ENCODE peak calls at places on chromosomes 7 and 10, in six cellular contexts. E is SW480; Q is NCI-H1436; C is activated effector memory CD4-positive, alpha-beta T cell treated with anti-CD3 and anti-CD28 coated beads, Interleukin-2, amount 50 U/mL, for 16 hours; X is NCI-H226; S is fibroblast of lung. U is an unnamed sample.

GRCh38 chr7:57211428-57212100 is 79.3 kb upstream of the ZNF479 start:
- DNase-seq in E (no peak), Q (no peak), C (no peak), X (no peak), S (no peak), U (no peak)

GRCh38 chr10:29691564-29692064 is 56.8 kb upstream of the SVIL start:
- DNase-seq in E (no peak), Q (no peak), C (no peak), X (peak; percentile 68), S (no peak), U (no peak)

GRCh38 chr10:37390901-37391300 is 265.5 kb downstream of the ANKRD30A start:
- DNase-seq in E (no peak), Q (no peak), C (no peak), X (no peak), S (no peak), U (no peak)

GRCh38 chr7:45924283-45924682 is 3.2 kb upstream of the IGFBP3 start:
- DNase-seq in E (peak; percentile 79), Q (no peak), C (no peak), X (peak; percentile 73), S (peak; percentile 61), U (no peak)

GRCh38 chr7:158450476-158451124 is 137.0 kb downstream of the PTPRN2 start:
- DNase-seq in E (no peak), Q (peak; percentile 30), C (no peak), X (no peak), S (no peak), U (no peak)

GRCh38 chr7:149825567-149826343 is 12.4 kb upstream of the ZNF862 start:
- DNase-seq in E (no peak), Q (no peak), C (no peak), X (no peak), S (no peak), U (no peak)

GRCh38 chr7:133695976-133696531 is 431.1 kb upstream of the LRGUK start:
- DNase-seq in E (no peak), Q (no peak), C (no peak), X (no peak), S (no peak), U (no peak)

GRCh38 chr7:81624021-81624630 is 145.7 kb downstream of the HGF start:
- DNase-seq in E (peak; percentile 20), Q (no peak), C (no peak), X (no peak), S (no peak), U (no peak)

GRCh38 chr10:30437039-30437781 is 3.2 kb downstream of the MAP3K8 start:
- DNase-seq in E (no peak), Q (no peak), C (peak; percentile 72), X (peak; percentile 43), S (peak; percentile 69), U (no peak)

GRCh38 chr7:155752756-155753445 is 59.4 kb downstream of the SHH start:
- DNase-seq in E (no peak), Q (no peak), C (no peak), X (no peak), S (no peak), U (no peak)

GRCh38 chr10:79923669-79924068 is 25.2 kb downstream of the SFTPD start:
- DNase-seq in E (no peak), Q (no peak), C (no peak), X (no peak), S (no peak), U (no peak)

GRCh38 chr10:132308588-132309451 is 1.1 kb upstream of the STK32C start:
- DNase-seq in E (no peak), Q (no peak), C (peak; percentile 62), X (no peak), S (no peak), U (no peak)

GRCh38 chr7:75718390-75719031 is 20.2 kb downstream of the HIP1 start:
- DNase-seq in E (no peak), Q (no peak), C (peak; percentile 34), X (no peak), S (no peak), U (no peak)

GRCh38 chr7:110186334-110186733 is 904.6 kb upstream of the LRRN3 start:
- DNase-seq in E (no peak), Q (no peak), C (no peak), X (no peak), S (peak; percentile 22), U (no peak)

GRCh38 chr10:20466731-20467130 is 430.4 kb downstream of the NEBL start:
- DNase-seq in E (no peak), Q (no peak), C (no peak), X (peak; percentile 82), S (peak; percentile 67), U (no peak)

GRCh38 chr7:51467384-51468017 is 150.9 kb upstream of the COBL start:
- DNase-seq in E (no peak), Q (no peak), C (no peak), X (no peak), S (no peak), U (no peak)

GRCh38 chr10:83545901-83546391 is 593.4 kb upstream of the GHITM start:
- DNase-seq in E (no peak), Q (no peak), C (no peak), X (no peak), S (no peak), U (no peak)

GRCh38 chr10:59006511-59007306 is 169.7 kb upstream of the PHYHIPL start:
- DNase-seq in E (no peak), Q (no peak), C (no peak), X (peak; percentile 19), S (peak; percentile 87), U (peak; percentile 40)

GRCh38 chr7:128257458-128257857 is 16.4 kb downstream of the LEP start:
- DNase-seq in E (no peak), Q (no peak), C (peak; percentile 39), X (no peak), S (no peak), U (no peak)

GRCh38 chr10:88194961-88195367 is 331.5 kb downstream of the PTEN start:
- DNase-seq in E (no peak), Q (no peak), C (no peak), X (no peak), S (no peak), U (no peak)

GRCh38 chr7:134315679-134316538 is 821 bp downstream of the SLC35B4 start:
- DNase-seq in E (peak; percentile 21), Q (no peak), C (no peak), X (no peak), S (peak; percentile 31), U (no peak)

GRCh38 chr10:129877773-129878371 is 86.2 kb downstream of the EBF3 start:
- DNase-seq in E (no peak), Q (peak; percentile 54), C (peak; percentile 69), X (no peak), S (no peak), U (no peak)

GRCh38 chr7:25028370-25028971 is 48.5 kb upstream of the OSBPL3 start:
- DNase-seq in E (peak; percentile 96), Q (peak; percentile 73), C (peak; percentile 64), X (peak; percentile 100), S (peak; percentile 88), U (no peak)

GRCh38 chr7:7761974-7762769 is 43.8 kb upstream of the RPA3 start:
- DNase-seq in E (peak; percentile 16), Q (no peak), C (no peak), X (peak; percentile 39), S (peak; percentile 59), U (peak; percentile 20)

GRCh38 chr10:51389415-51390342 is 309.7 kb downstream of the CSTF2T start:
- DNase-seq in E (peak; percentile 9), Q (no peak), C (peak; percentile 70), X (peak; percentile 97), S (peak; percentile 99), U (no peak)

GRCh38 chr7:105136221-105136620 is 122.2 kb downstream of the KMT2E start:
- DNase-seq in E (peak; percentile 67), Q (no peak), C (no peak), X (no peak), S (no peak), U (no peak)

GRCh38 chr10:13673165-13673564 is 86.4 kb downstream of the PRPF18 start:
- DNase-seq in E (no peak), Q (no peak), C (no peak), X (no peak), S (peak; percentile 32), U (no peak)

GRCh38 chr7:64180989-64181388 is 26.0 kb upstream of the ZNF735 start:
- DNase-seq in E (no peak), Q (no peak), C (no peak), X (no peak), S (peak; percentile 0), U (no peak)

GRCh38 chr7:130875265-130875741 is 141.3 kb upstream of the KLF14 start:
- DNase-seq in E (peak; percentile 78), Q (peak; percentile 6), C (peak; percentile 81), X (no peak), S (peak; percentile 53), U (no peak)

GRCh38 chr7:128217972-128218652 is 23.0 kb upstream of the LEP start:
- DNase-seq in E (no peak), Q (no peak), C (peak; percentile 28), X (no peak), S (no peak), U (no peak)

GRCh38 chr7:97313900-97314299 is 196.4 kb downstream of the SDHAF3 start:
- DNase-seq in E (no peak), Q (no peak), C (no peak), X (no peak), S (no peak), U (no peak)

GRCh38 chr7:5200561-5201235 is 10.7 kb downstream of the WIPI2 start:
- DNase-seq in E (no peak), Q (no peak), C (no peak), X (no peak), S (no peak), U (no peak)

GRCh38 chr10:69483988-69484387 is 32.7 kb downstream of the TSPAN15 start:
- DNase-seq in E (no peak), Q (no peak), C (no peak), X (no peak), S (no peak), U (no peak)

GRCh38 chr7:77542399-77542798 is 5.3 kb downstream of the PTPN12 start:
- DNase-seq in E (no peak), Q (no peak), C (no peak), X (peak; percentile 26), S (no peak), U (no peak)

GRCh38 chr10:122490786-122491680 is 29.7 kb downstream of the HTRA1 start:
- DNase-seq in E (no peak), Q (no peak), C (peak; percentile 74), X (no peak), S (no peak), U (no peak)

GRCh38 chr7:134854816-134855215 is 75.4 kb downstream of the CALD1 start:
- DNase-seq in E (no peak), Q (no peak), C (no peak), X (no peak), S (no peak), U (no peak)

GRCh38 chr10:92891885-92892705 is 43.8 kb downstream of the EXOC6 start:
- DNase-seq in E (peak; percentile 96), Q (no peak), C (no peak), X (peak; percentile 95), S (peak; percentile 79), U (peak; percentile 41)

GRCh38 chr10:94183666-94184264 is 179.0 kb downstream of the NOC3L start:
- DNase-seq in E (no peak), Q (no peak), C (no peak), X (peak; percentile 98), S (peak; percentile 94), U (peak; percentile 87)

U was measured in brain pericyte.